ENCODE peak calls at places on chromosomes 11 and 22, in eight cellular contexts. E is prostate gland, G is neuronal stem cell, P is PC-3, Z is left lung, W is heart right ventricle, A is hepatocyte, S is stomach. I is an unnamed sample. For H3K27me3 and H3K9me3, the result is how much of the 10 kb centered on the place peaks cover.

GRCh38 chr11:35274909-35275807 is 136.2 kb downstream of the CD44 start:
- DNase-seq in E (peak), G (no peak), P (peak), Z (no peak), W (peak), A (peak), S (peak), I (no peak)

GRCh38 chr11:29093416-29093815 is 923.4 kb downstream of the KCNA4 start:
- DNase-seq in E (no peak), G (no peak), P (peak), Z (no peak), W (no peak), A (no peak), S (no peak), I (no peak)

GRCh38 chr11:13348305-13348704 is 70.7 kb downstream of the BMAL1 start:
- DNase-seq in E (no peak), G (no peak), P (no peak), Z (no peak), W (no peak), A (no peak), S (no peak), I (no peak)

GRCh38 chr22:26756675-26757293 is 99.4 kb downstream of the MIAT start:
- DNase-seq in E (no peak), G (peak), P (peak), Z (peak), W (peak), A (peak), S (peak), I (no peak)

GRCh38 chr11:88102595-88102929 is 72.7 kb downstream of the RAB38 start:
- DNase-seq in E (no peak), G (no peak), P (no peak), Z (no peak), W (no peak), A (peak), S (no peak), I (no peak)

GRCh38 chr11:29751618-29752017 is 265.2 kb downstream of the KCNA4 start:
- DNase-seq in E (no peak), G (no peak), P (no peak), Z (no peak), W (no peak), A (no peak), S (no peak), I (no peak)

GRCh38 chr11:76824980-76825725 is 35.6 kb upstream of the ACER3 start:
- DNase-seq in E (peak), G (no peak), P (peak), Z (no peak), W (no peak), A (no peak), S (no peak), I (no peak)

GRCh38 chr11:29507381-29507780 is 509.4 kb downstream of the KCNA4 start:
- DNase-seq in E (no peak), G (peak), P (no peak), Z (no peak), W (no peak), A (no peak), S (no peak), I (no peak)

GRCh38 chr22:17198188-17199130 is 20.8 kb downstream of the ADA2 start:
- DNase-seq in E (peak), G (peak), P (no peak), Z (no peak), W (peak), A (peak), S (no peak), I (no peak)

GRCh38 chr11:130180491-130180890 is 20.9 kb downstream of the ST14 start:
- DNase-seq in E (no peak), G (no peak), P (peak), Z (peak), W (no peak), A (peak), S (no peak), I (no peak)

GRCh38 chr11:124339671-124340447 is 19.9 kb upstream of the OR8D2 start:
- DNase-seq in E (no peak), G (no peak), P (no peak), Z (no peak), W (no peak), A (no peak), S (no peak), I (no peak)

GRCh38 chr11:28703371-28703770 is 595.2 kb downstream of the METTL15 start:
- DNase-seq in E (no peak), G (no peak), P (no peak), Z (no peak), W (no peak), A (no peak), S (no peak), I (no peak)

GRCh38 chr11:75582935-75583709 is 21.1 kb downstream of the SERPINH1 start:
- DNase-seq in E (no peak), G (peak), P (peak), Z (peak), W (peak), A (peak), S (peak), I (no peak)

GRCh38 chr11:133134561-133135173 is 397.6 kb downstream of the OPCML start:
- DNase-seq in E (peak), G (peak), P (peak), Z (no peak), W (peak), A (peak), S (peak), I (no peak)

GRCh38 chr22:21652547-21653545 is 10.7 kb downstream of the SDF2L1 start:
- DNase-seq in E (no peak), G (peak), P (no peak), Z (peak), W (no peak), A (peak), S (no peak), I (no peak)

GRCh38 chr11:63945482-63946163 is 6.8 kb downstream of the NAA40 start:
- DNase-seq in E (peak), G (peak), P (peak), Z (no peak), W (peak), A (peak), S (peak), I (no peak)

GRCh38 chr11:128506384-128506783 is 81.0 kb downstream of the ETS1 start:
- DNase-seq in E (no peak), G (no peak), P (no peak), Z (no peak), W (no peak), A (no peak), S (no peak), I (no peak)

GRCh38 chr11:68904458-68904847 is 762 bp downstream of the IGHMBP2 start:
- DNase-seq in E (no peak), G (peak), P (no peak), Z (peak), W (peak), A (peak), S (no peak), I (no peak)

GRCh38 chr11:10324474-10324873 is 19.6 kb downstream of the ADM start:
- DNase-seq in E (no peak), G (no peak), P (no peak), Z (no peak), W (no peak), A (no peak), S (no peak), I (no peak)

GRCh38 chr11:120527111-120527748 is 15.7 kb downstream of the GRIK4 start:
- DNase-seq in E (no peak), G (no peak), P (no peak), Z (peak), W (no peak), A (peak), S (no peak), I (no peak)

GRCh38 chr11:18001191-18001590 is 11.7 kb downstream of the SERGEF start:
- DNase-seq in E (no peak), G (no peak), P (no peak), Z (no peak), W (no peak), A (no peak), S (no peak), I (no peak)

GRCh38 chr11:57639321-57640067 is 10.2 kb downstream of the YPEL4 start:
- DNase-seq in E (no peak), G (peak), P (peak), Z (no peak), W (no peak), A (peak), S (no peak), I (no peak)

GRCh38 chr22:38451864-38452263 is 3.1 kb downstream of the KCNJ4 start:
- DNase-seq in E (no peak), G (no peak), P (no peak), Z (no peak), W (no peak), A (no peak), S (no peak), I (no peak)
- H3K27me3 ChIP-seq in E (under half), G (under half), P (under half), Z (half or more), W (half or more), A (under half), S (half or more), I (half or more)

GRCh38 chr11:91459840-91460239 is 764.8 kb upstream of the FAT3 start:
- DNase-seq in E (no peak), G (no peak), P (peak), Z (no peak), W (no peak), A (no peak), S (no peak), I (no peak)
- H3K9me3 ChIP-seq in E (under half), G (under half), P (under half), Z (under half), W (under half), A (under half), S (under half), I (under half)

GRCh38 chr11:45482331-45482730 is 183.1 kb downstream of the CHST1 start:
- DNase-seq in E (no peak), G (no peak), P (no peak), Z (no peak), W (no peak), A (no peak), S (peak), I (no peak)

GRCh38 chr11:45472713-45473317 is 186.7 kb upstream of the SYT13 start:
- DNase-seq in E (no peak), G (no peak), P (no peak), Z (no peak), W (no peak), A (no peak), S (no peak), I (no peak)

GRCh38 chr11:45473491-45473890 is 187.3 kb upstream of the SYT13 start:
- DNase-seq in E (no peak), G (no peak), P (no peak), Z (no peak), W (no peak), A (no peak), S (no peak), I (no peak)

GRCh38 chr11:45475135-45475534 is 189.0 kb upstream of the SYT13 start:
- DNase-seq in E (no peak), G (no peak), P (no peak), Z (no peak), W (no peak), A (no peak), S (no peak), I (no peak)

GRCh38 chr11:45477588-45477987 is 187.8 kb downstream of the CHST1 start:
- DNase-seq in E (no peak), G (no peak), P (no peak), Z (no peak), W (no peak), A (no peak), S (no peak), I (no peak)
- H3K27me3 ChIP-seq in E (under half), G (under half), P (under half), Z (under half), W (under half), A (under half), S (under half), I (under half)

DNA sequence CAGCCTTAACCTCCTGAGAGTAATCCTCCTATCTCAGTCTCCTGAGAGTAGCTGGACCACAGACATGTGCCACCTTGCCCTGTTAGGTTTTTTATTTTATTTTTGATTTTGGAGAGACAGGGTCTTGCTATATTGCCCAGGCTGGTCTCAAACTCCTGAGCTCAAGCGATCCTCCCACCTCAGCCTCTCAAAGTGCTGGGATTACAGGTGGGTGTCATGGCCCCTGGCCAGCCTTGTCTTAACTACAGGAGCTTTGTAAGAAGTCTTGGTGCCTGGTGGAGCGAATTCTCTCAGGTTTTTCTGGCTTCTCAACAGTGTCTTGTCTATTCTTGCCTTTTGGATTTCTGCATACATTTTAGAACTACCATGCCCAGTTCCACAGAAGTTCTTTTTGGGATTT is 546.4 kb downstream of the TBC1D22A start:
- DNase-seq in E (no peak), G (no peak), P (no peak), Z (no peak), W (no peak), A (no peak), S (no peak), I (no peak)
- H3K9me3 ChIP-seq in E (under half), G (under half), P (under half), Z (under half), W (under half), A (under half), S (under half), I (under half)

GRCh38 chr11:1059759-1060158 is 14.9 kb upstream of the MUC2 start:
- DNase-seq in E (no peak), G (no peak), P (no peak), Z (no peak), W (no peak), A (no peak), S (no peak), I (no peak)
- H3K27me3 ChIP-seq in E (under half), G (under half), P (under half), Z (under half), W (under half), A (under half), S (under half), I (under half)

I was measured in esophagus squamous epithelium.